ENCODE peak calls at places on chromosomes 16 and 17, in six cellular contexts. R is GM23338, N is OCI-LY7, P is IMR-90, Y is HepG2, A is tibial artery. F is an unnamed sample.

GRCh38 chr16:23909792-23910418 is 74.1 kb downstream of the PRKCB start:
- DNase-seq in R (no peak), N (no peak), P (no peak), Y (no peak), A (no peak), F (no peak)

GRCh38 chr17:78735832-78736525 is 46.1 kb downstream of the CYTH1 start:
- DNase-seq in R (no peak), N (peak), P (no peak), Y (peak), A (no peak), F (no peak)

GRCh38 chr16:46976550-46976949 is 3.1 kb upstream of the DNAJA2 start:
- DNase-seq in R (no peak), N (peak), P (no peak), Y (peak), A (no peak), F (no peak)

GRCh38 chr17:77875881-77876509 is 82.5 kb upstream of the TNRC6C start:
- DNase-seq in R (no peak), N (peak), P (peak), Y (no peak), A (no peak), F (no peak)

GRCh38 chr17:7266784-7267183 is 4.5 kb upstream of the CLDN7 start:
- DNase-seq in R (no peak), N (no peak), P (peak), Y (no peak), A (no peak), F (no peak)

GRCh38 chr16:24499193-24499814 is 40.1 kb upstream of the RBBP6 start:
- DNase-seq in R (peak), N (peak), P (peak), Y (peak), A (no peak), F (no peak)

GRCh38 chr17:77145635-77146632 is 5.2 kb downstream of the SEC14L1 start:
- DNase-seq in R (peak), N (peak), P (peak), Y (peak), A (peak), F (no peak)

GRCh38 chr16:73306901-73307413 is 259.0 kb upstream of the ZFHX3 start:
- DNase-seq in R (no peak), N (no peak), P (no peak), Y (no peak), A (no peak), F (no peak)

GRCh38 chr17:5032865-5033264 is 2.4 kb downstream of the SLC52A1 start:
- DNase-seq in R (no peak), N (no peak), P (no peak), Y (no peak), A (no peak), F (no peak)

GRCh38 chr17:4593021-4593797 is 8.9 kb downstream of the SMTNL2 start:
- DNase-seq in R (no peak), N (no peak), P (no peak), Y (no peak), A (no peak), F (no peak)

GRCh38 chr17:38896373-38896954 is 26.6 kb downstream of the LASP1 start:
- DNase-seq in R (peak), N (no peak), P (peak), Y (no peak), A (no peak), F (no peak)

GRCh38 chr16:86303787-86304685 is 206.3 kb upstream of the FOXF1 start:
- DNase-seq in R (peak), N (no peak), P (peak), Y (no peak), A (no peak), F (no peak)

GRCh38 chr16:23803591-23804123 is 32.1 kb upstream of the PRKCB start:
- DNase-seq in R (peak), N (peak), P (peak), Y (peak), A (peak), F (peak)

GRCh38 chr16:31301708-31302400 is 42.1 kb downstream of the ITGAM start:
- DNase-seq in R (peak), N (peak), P (no peak), Y (no peak), A (peak), F (no peak)

GRCh38 chr17:31452101-31452500 is 60.6 kb downstream of the RAB11FIP4 start:
- DNase-seq in R (no peak), N (no peak), P (peak), Y (no peak), A (no peak), F (no peak)

GRCh38 chr16:63613701-63614100 is 1508.2 kb downstream of the CDH11 start:
- DNase-seq in R (no peak), N (no peak), P (peak), Y (peak), A (no peak), F (no peak)

GRCh38 chr17:7589891-7590611 is at the start of gene SOX15:
- DNase-seq in R (peak), N (no peak), P (peak), Y (no peak), A (no peak), F (no peak)

DNA sequence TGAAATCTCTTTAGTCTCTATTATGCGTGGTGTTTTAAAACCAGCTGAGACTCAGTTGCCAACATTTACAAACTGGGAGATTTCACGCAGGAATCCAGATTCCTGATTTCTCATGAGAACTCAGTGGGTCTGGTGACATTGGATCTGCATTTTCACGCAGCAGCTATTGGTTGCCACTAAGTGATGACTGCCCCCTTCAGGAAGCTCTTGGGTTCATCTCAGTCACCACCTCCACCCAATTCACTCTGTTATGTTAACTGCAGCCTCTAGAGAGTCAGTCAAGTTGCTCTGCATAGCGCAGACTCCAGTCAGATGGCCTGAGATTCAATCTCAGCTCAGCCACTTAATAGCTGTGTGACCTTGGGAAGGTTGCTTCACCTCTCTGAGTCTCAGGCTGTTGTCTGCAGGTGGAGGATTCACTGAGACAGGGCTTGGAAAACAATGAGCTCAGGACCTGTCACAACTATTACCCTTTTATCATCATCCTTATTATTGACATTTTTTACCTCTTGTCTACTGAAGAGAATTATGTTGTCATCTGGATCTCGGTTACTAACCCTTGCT is 6.4 kb downstream of the SHISA9 start:
- DNase-seq in R (peak), N (peak), P (no peak), Y (peak), A (no peak), F (no peak)
- TF ChIP-seq CTCF in R (peak), N (peak), P (no peak), Y (peak), A (no peak), F (no peak)

DNA sequence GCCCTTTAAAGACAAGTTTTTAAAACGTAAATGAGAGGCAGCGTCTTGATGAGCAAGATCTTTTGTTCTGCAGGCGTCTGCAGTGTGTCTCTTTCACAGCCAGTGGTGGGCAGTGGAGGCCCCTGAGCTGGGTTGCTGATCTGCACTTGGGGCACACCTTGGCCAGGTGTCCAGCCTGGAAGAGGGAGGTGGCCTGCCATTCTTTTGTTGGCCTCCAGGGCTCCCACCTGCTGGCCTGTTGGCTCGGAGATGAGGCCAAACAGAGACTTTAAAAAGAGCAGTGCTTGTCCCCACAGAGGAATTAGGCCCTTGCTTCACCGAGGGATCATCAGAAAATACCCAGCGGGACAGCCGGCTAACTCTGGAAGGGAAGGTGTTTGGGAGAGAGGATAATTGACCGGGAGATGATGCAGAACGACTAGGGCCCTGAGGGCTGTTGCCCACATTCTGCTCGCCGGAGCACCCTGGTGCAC is 145.9 kb upstream of the PLCG2 start:
- DNase-seq in R (peak), N (no peak), P (no peak), Y (peak), A (no peak), F (no peak)
- TF ChIP-seq CTCF in R (peak), N (no peak), P (no peak), Y (no peak), A (no peak), F (no peak)

GRCh38 chr17:9729735-9730420 is 61.5 kb downstream of the DHRS7C start:
- DNase-seq in R (no peak), N (no peak), P (peak), Y (no peak), A (no peak), F (no peak)
- TF ChIP-seq CTCF in R (no peak), N (no peak), P (no peak), Y (no peak), A (no peak), F (no peak)

GRCh38 chr16:27776556-27776955 is 226.6 kb downstream of the KATNIP start:
- DNase-seq in R (no peak), N (no peak), P (no peak), Y (no peak), A (no peak), F (no peak)
- TF ChIP-seq CTCF in R (no peak), N (no peak), P (no peak), Y (no peak), A (no peak), F (no peak)

GRCh38 chr17:47837401-47838039 is 3.6 kb downstream of the SCRN2 start:
- DNase-seq in R (no peak), N (no peak), P (peak), Y (peak), A (no peak), F (no peak)
- TF ChIP-seq CTCF in R (no peak), N (no peak), P (no peak), Y (no peak), A (no peak), F (no peak)

GRCh38 chr16:84959045-84959576 is 52.2 kb downstream of the ZDHHC7 start:
- DNase-seq in R (peak), N (no peak), P (no peak), Y (peak), A (no peak), F (no peak)
- TF ChIP-seq CTCF in R (peak), N (peak), P (peak), Y (peak), A (no peak), F (no peak)

GRCh38 chr16:29192329-29193247 is 207.7 kb downstream of the LAT start:
- DNase-seq in R (no peak), N (peak), P (no peak), Y (no peak), A (peak), F (peak)
- TF ChIP-seq CTCF in R (peak), N (peak), P (no peak), Y (peak), A (no peak), F (no peak)

DNA sequence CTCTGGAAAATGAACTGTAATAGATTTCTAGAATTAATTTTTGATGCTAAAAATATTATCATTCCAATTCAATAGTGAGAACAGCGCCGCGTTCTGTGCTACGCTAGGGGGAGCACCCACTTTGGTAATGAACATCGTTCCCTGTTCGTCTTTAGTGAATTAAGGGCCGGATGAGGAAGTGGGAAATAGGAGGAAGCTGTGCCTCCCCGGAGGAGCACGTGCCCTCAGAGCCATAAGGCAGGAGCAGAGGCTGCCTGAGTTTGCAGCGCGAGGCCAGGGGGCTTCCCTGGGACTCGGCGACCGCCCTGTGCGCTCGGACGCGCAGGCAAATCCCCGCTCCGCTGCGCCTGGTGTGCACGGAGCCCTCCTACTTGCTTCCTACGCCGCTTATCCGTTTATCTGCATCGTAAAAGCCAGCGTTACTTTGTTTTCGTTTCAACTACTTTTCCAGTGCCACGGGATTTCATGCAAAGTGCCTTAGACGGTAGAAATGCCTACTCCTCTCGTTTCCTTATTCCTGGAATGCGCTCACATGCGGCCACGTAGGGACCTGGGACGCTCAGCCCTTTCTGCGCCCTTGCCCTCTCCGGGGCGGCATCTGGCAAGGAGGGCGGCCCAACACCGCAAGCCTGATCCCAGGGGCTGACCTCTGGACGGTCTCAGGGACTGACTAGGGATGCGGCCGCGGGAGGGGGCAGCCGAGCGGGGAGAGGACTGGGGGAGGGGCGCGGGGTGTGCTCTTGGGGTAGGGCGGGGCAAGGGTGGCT is 76.4 kb downstream of the KCNJ12 start:
- DNase-seq in R (peak), N (peak), P (peak), Y (peak), A (peak), F (no peak)
- TF ChIP-seq CTCF in R (peak), N (peak), P (peak), Y (peak), A (peak), F (no peak)

GRCh38 chr16:22668318-22668717 is 145.6 kb upstream of the HS3ST2 start:
- DNase-seq in R (no peak), N (no peak), P (no peak), Y (no peak), A (no peak), F (no peak)

GRCh38 chr16:22670551-22670970 is 143.4 kb upstream of the HS3ST2 start:
- DNase-seq in R (peak), N (peak), P (no peak), Y (peak), A (no peak), F (peak)

GRCh38 chr16:22671301-22672076 is 142.5 kb upstream of the HS3ST2 start:
- DNase-seq in R (peak), N (no peak), P (peak), Y (no peak), A (no peak), F (no peak)

GRCh38 chr16:22672830-22673210 is 141.1 kb upstream of the HS3ST2 start:
- DNase-seq in R (no peak), N (no peak), P (no peak), Y (no peak), A (no peak), F (no peak)

GRCh38 chr16:22670044-22670536 is 143.9 kb upstream of the HS3ST2 start:
- DNase-seq in R (no peak), N (no peak), P (no peak), Y (no peak), A (no peak), F (no peak)
- TF ChIP-seq CTCF in R (no peak), N (no peak), P (no peak), Y (no peak), A (no peak), F (no peak)